ENCODE peak calls at places on chromosomes 6 and 20, in four cellular contexts. C is HepG2, T is K562, G is A549. B is an unnamed sample.

GRCh38 chr6:5457036-5457435 is 195.7 kb downstream of the FARS2 start:
- DNase-seq in C (no peak), T (no peak), G (no peak), B (no peak)

GRCh38 chr20:19045366-19045765 is 167.1 kb upstream of the SLC24A3 start:
- DNase-seq in T (no peak), C (no peak), G (no peak), B (no peak)

GRCh38 chr6:52981215-52981910 is 13.7 kb downstream of the GSTA4 start:
- DNase-seq in T (no peak), C (no peak), G (no peak), B (no peak)

GRCh38 chr6:66173587-66173986 is 466.6 kb upstream of the EYS start:
- DNase-seq in G (no peak), T (no peak), C (no peak), B (no peak)

GRCh38 chr6:28537065-28537464 is 11.4 kb downstream of the GPX5 start:
- DNase-seq in T (no peak), G (no peak), C (no peak), B (no peak)

GRCh38 chr6:155171109-155171746 is 92.6 kb upstream of the CLDN20 start:
- DNase-seq in G (peak; percentile 50), T (peak; percentile 41), C (peak; percentile 73), B (no peak)

GRCh38 chr6:74249658-74250057 is 553.7 kb downstream of the CD109 start:
- DNase-seq in T (no peak), C (no peak), G (no peak), B (no peak)

GRCh38 chr6:152605342-152605741 is 31.8 kb downstream of the SYNE1 start:
- DNase-seq in G (no peak), C (no peak), T (no peak), B (no peak)

GRCh38 chr6:111441678-111442243 is 41.3 kb downstream of the REV3L start:
- DNase-seq in G (no peak), T (no peak), C (no peak), B (no peak)

GRCh38 chr20:22576733-22577514 is 7.4 kb downstream of the FOXA2 start:
- DNase-seq in T (no peak), G (no peak), C (peak; percentile 37), B (no peak)

GRCh38 chr20:62668441-62669027 is 26.2 kb downstream of the SLCO4A1 start:
- DNase-seq in G (peak; percentile 91), T (peak; percentile 67), C (peak; percentile 82), B (peak; percentile 81)
- TF ChIP-seq POLR2A in G (no peak), T (no peak), C (no peak), B (no peak)

GRCh38 chr6:62479722-62480121 is 193.7 kb upstream of the KHDRBS2 start:
- DNase-seq in T (no peak), C (no peak), G (no peak), B (no peak)
- TF ChIP-seq EP300 in T (no peak), C (no peak), G (no peak), B (no peak)

DNA sequence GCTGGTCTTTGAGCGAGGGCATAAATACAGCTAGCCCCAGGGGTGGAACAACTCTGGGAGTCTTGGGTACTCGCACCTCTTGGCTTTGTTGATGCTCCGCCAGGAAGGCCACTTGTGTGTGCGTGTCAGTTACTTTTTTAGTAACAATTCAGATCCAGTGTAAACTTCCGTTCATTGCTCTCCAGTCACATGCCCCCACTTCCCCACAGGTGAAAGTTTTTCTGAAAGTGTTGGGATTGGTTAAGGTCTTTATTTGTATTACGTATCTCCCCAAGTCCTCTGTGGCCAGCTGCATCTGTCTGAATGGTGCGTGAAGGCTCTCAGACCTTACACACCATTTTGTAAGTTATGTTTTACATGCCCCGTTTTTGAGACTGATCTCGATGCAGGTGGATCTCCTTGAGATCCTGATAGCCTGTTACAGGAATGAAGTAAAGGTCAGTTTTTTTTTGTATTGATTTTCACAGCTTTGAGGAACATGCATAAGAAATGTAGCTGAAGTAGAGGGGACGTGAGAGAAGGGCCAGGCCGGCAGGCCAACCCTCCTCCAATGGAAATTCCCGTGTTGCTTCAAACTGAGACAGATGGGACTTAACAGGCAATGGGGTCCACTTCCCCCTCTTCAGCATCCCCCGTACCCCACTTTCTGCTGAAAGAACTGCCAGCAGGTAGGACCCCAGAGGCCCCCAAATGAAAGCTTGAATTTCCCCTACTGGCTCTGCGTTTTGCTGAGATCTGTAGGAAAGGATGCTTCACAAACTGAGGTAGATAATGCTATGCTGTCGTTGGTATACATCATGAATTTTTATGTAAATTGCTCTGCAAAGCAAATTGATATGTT is 19.2 kb downstream of the IRF4 start:
- DNase-seq in C (no peak), G (no peak), T (no peak), B (no peak)
- TF ChIP-seq POLR2A in C (no peak), G (no peak), T (no peak), B (no peak)

GRCh38 chr6:137824502-137824879 is 42.6 kb upstream of the TNFAIP3 start:
- DNase-seq in G (no peak), C (no peak), T (no peak), B (no peak)
- TF ChIP-seq EP300 in G (no peak), C (no peak), T (no peak), B (no peak)

GRCh38 chr20:38805502-38805957 is at the start of gene PPP1R16B:
- DNase-seq in G (peak; percentile 26), C (no peak), T (peak; percentile 77), B (peak; percentile 70)
- TF ChIP-seq POLR2A in G (no peak), C (no peak), T (peak; percentile 62), B (peak; percentile 50)

DNA sequence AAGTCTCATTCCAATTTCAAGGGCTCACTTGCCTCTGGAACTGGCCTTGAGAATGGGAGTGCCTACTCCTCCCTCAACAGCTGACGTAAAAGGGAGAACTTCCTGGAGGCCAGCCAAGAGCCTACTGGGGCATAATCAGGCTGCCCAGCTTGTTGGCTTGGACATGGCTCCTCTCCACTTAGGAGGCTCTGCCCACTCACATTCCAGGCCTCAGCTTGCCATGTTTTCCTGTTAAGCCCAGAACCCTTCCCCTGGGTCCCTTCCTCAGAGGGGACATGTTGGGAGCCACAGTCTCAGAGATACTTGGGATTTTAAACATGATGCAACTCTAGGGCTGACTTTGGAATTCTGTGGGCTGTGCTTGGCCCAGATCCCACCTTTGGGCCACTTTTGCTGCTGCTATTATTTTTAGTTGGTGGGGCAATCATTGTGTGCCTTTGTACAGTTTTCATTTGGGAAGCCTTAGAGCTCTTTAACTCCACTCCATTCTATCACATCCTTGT is 31.5 kb upstream of the ADTRP start:
- DNase-seq in G (peak; percentile 50), C (no peak), T (peak; percentile 80), B (peak; percentile 91)
- TF ChIP-seq EP300 in G (peak; percentile 21), C (no peak), T (no peak), B (no peak)